ENCODE peak calls at places on chromosomes 1 and 21, in six cellular contexts. J, Z, Y, U, G and V are unnamed samples.

GRCh38 chr1:163361123-163361934 is 39.6 kb downstream of the NUF2 start:
- DNase-seq in J (no peak), Z (no peak), Y (no peak), U (no peak), G (no peak), V (peak; percentile 17)

GRCh38 chr1:193355179-193355578 is 168.8 kb upstream of the B3GALT2 start:
- DNase-seq in J (no peak), Z (no peak), Y (no peak), U (no peak), G (no peak), V (peak; percentile 87)

GRCh38 chr1:37476460-37477197 is 2.2 kb downstream of the ZC3H12A start:
- DNase-seq in J (peak; percentile 63), Z (no peak), Y (no peak), U (peak; percentile 62), G (peak; percentile 70), V (peak; percentile 85)

GRCh38 chr1:116165572-116165971 is 54.4 kb downstream of the MAB21L3 start:
- DNase-seq in J (no peak), Z (no peak), Y (no peak), U (peak; percentile 53), G (peak; percentile 83), V (no peak)

GRCh38 chr1:17046043-17046657 is 7.7 kb downstream of the SDHB start:
- DNase-seq in J (no peak), Z (peak; percentile 32), Y (no peak), U (no peak), G (no peak), V (peak; percentile 71)

GRCh38 chr1:28173151-28173979 is 3.1 kb downstream of the PTAFR start:
- DNase-seq in J (peak; percentile 33), Z (no peak), Y (no peak), U (no peak), G (no peak), V (no peak)

GRCh38 chr1:225815526-225816178 is 5.7 kb downstream of the EPHX1 start:
- DNase-seq in J (no peak), Z (no peak), Y (no peak), U (no peak), G (no peak), V (no peak)

GRCh38 chr1:117146067-117146466 is 24.5 kb upstream of the TRIM45 start:
- DNase-seq in J (no peak), Z (no peak), Y (no peak), U (no peak), G (no peak), V (no peak)

GRCh38 chr1:160781914-160782689 is 13.9 kb upstream of the LY9 start:
- DNase-seq in J (no peak), Z (no peak), Y (no peak), U (no peak), G (no peak), V (no peak)

GRCh38 chr1:40232444-40232843 is 15.3 kb upstream of the TMCO2 start:
- DNase-seq in J (no peak), Z (peak; percentile 8), Y (peak; percentile 64), U (no peak), G (no peak), V (no peak)

GRCh38 chr1:232589809-232590741 is 39.9 kb downstream of the SIPA1L2 start:
- DNase-seq in J (no peak), Z (no peak), Y (no peak), U (no peak), G (peak; percentile 38), V (peak; percentile 59)

GRCh38 chr1:156958247-156958714 is 37.8 kb downstream of the LRRC71 start:
- DNase-seq in J (no peak), Z (no peak), Y (no peak), U (no peak), G (no peak), V (no peak)

GRCh38 chr1:30920827-30921226 is 12.3 kb upstream of the SDC3 start:
- DNase-seq in J (no peak), Z (no peak), Y (no peak), U (no peak), G (no peak), V (no peak)

GRCh38 chr1:91120421-91120820 is 98.6 kb upstream of the ZNF644 start:
- DNase-seq in J (no peak), Z (no peak), Y (no peak), U (no peak), G (no peak), V (no peak)

GRCh38 chr1:45512641-45513054 is 9.0 kb downstream of the PRDX1 start:
- DNase-seq in J (peak; percentile 46), Z (peak; percentile 58), Y (peak; percentile 69), U (no peak), G (peak; percentile 50), V (peak; percentile 70)

GRCh38 chr1:62024690-62025089 is 170.0 kb upstream of the L1TD1 start:
- DNase-seq in J (peak; percentile 19), Z (no peak), Y (no peak), U (no peak), G (no peak), V (no peak)

GRCh38 chr21:46426313-46427046 is 32.2 kb upstream of the DIP2A start:
- DNase-seq in J (no peak), Z (no peak), Y (no peak), U (no peak), G (peak; percentile 18), V (no peak)

GRCh38 chr1:230090194-230090711 is 23.2 kb downstream of the GALNT2 start:
- DNase-seq in J (no peak), Z (no peak), Y (no peak), U (no peak), G (no peak), V (peak; percentile 68)

GRCh38 chr1:98053471-98054366 is 132.9 kb upstream of the DPYD start:
- DNase-seq in J (peak; percentile 71), Z (peak; percentile 72), Y (peak; percentile 71), U (peak; percentile 65), G (peak; percentile 76), V (no peak)

GRCh38 chr1:39047374-39048229 is 21.5 kb downstream of the NDUFS5 start:
- DNase-seq in J (no peak), Z (no peak), Y (no peak), U (no peak), G (no peak), V (peak; percentile 94)

GRCh38 chr1:23865543-23865930 is 2.6 kb downstream of the FUCA1 start:
- DNase-seq in J (no peak), Z (no peak), Y (no peak), U (no peak), G (no peak), V (peak; percentile 100)